ENCODE peak calls at places on chromosomes 4 and X, in four cellular contexts. Q is heart left ventricle, G is prostate gland, V is heart right ventricle. C is an unnamed sample.

GRCh38 chr4:8746523-8747466 is 124.8 kb downstream of the HMX1 start:
- DNase-seq in Q (no peak), G (no peak), V (no peak), C (no peak)

GRCh38 chrX:136780738-136781137 is at the start of gene ARHGEF6:
- DNase-seq in Q (no peak), G (no peak), V (no peak), C (no peak)

GRCh38 chr4:94974773-94975172 is 217.0 kb downstream of the BMPR1B start:
- DNase-seq in Q (no peak), G (no peak), V (no peak), C (no peak)

GRCh38 chrX:10134921-10135320 is 21.9 kb upstream of the CLCN4 start:
- DNase-seq in Q (no peak), G (no peak), V (no peak), C (no peak)

GRCh38 chr4:17492058-17492741 is 19.7 kb downstream of the QDPR start:
- DNase-seq in Q (no peak), G (no peak), V (no peak), C (peak; percentile 60)

GRCh38 chr4:121656269-121656641 is 40.5 kb downstream of the ANXA5 start:
- DNase-seq in Q (peak; percentile 39), G (peak; percentile 20), V (no peak), C (peak; percentile 73)

GRCh38 chrX:82973641-82974040 is 534.4 kb upstream of the POU3F4 start:
- DNase-seq in Q (no peak), G (no peak), V (no peak), C (peak; percentile 41)

GRCh38 chrX:68807818-68808217 is 21.0 kb upstream of the EFNB1 start:
- DNase-seq in Q (no peak), G (no peak), V (no peak), C (peak; percentile 1)

GRCh38 chr4:165532976-165533375 is 154.2 kb downstream of the CPE start:
- DNase-seq in Q (no peak), G (no peak), V (no peak), C (no peak)

GRCh38 chrX:103356897-103357296 is 591 bp downstream of the TCEAL9 start:
- DNase-seq in Q (peak; percentile 39), G (peak; percentile 20), V (peak; percentile 20), C (peak; percentile 55)

GRCh38 chr4:109611045-109611616 is 51.1 kb downstream of the MCUB start:
- DNase-seq in Q (no peak), G (no peak), V (no peak), C (no peak)

GRCh38 chr4:94342713-94343112 is at the start of gene HPGDS:
- DNase-seq in Q (no peak), G (no peak), V (no peak), C (no peak)

GRCh38 chr4:55175779-55176231 is 50.4 kb upstream of the KDR start:
- DNase-seq in Q (no peak), G (no peak), V (no peak), C (no peak)

GRCh38 chr4:87313756-87314155 is 8.9 kb downstream of the HSD17B13 start:
- DNase-seq in Q (no peak), G (no peak), V (no peak), C (no peak)

GRCh38 chr4:16687845-16688244 is 210.6 kb downstream of the LDB2 start:
- DNase-seq in Q (no peak), G (no peak), V (no peak), C (no peak)

GRCh38 chrX:106742193-106742592 is 15.7 kb downstream of the RNF128 start:
- DNase-seq in Q (no peak), G (no peak), V (no peak), C (no peak)

GRCh38 chr4:110306363-110306762 is 107.9 kb upstream of the ELOVL6 start:
- DNase-seq in Q (no peak), G (no peak), V (no peak), C (no peak)

GRCh38 chrX:11427082-11428033 is 134.1 kb downstream of the AMELX start:
- DNase-seq in Q (peak; percentile 54), G (peak; percentile 45), V (peak; percentile 62), C (peak; percentile 72)

GRCh38 chrX:46912098-46912672 is at the start of gene JADE3:
- DNase-seq in Q (peak; percentile 84), G (peak; percentile 66), V (peak; percentile 80), C (peak; percentile 81)

GRCh38 chrX:9730078-9730477 is 35.6 kb downstream of the GPR143 start:
- DNase-seq in Q (no peak), G (no peak), V (no peak), C (no peak)

GRCh38 chr4:118289794-118290193 is 63.0 kb downstream of the PRSS12 start:
- DNase-seq in Q (no peak), G (no peak), V (no peak), C (no peak)

GRCh38 chr4:10063544-10064300 is 42.4 kb upstream of the SLC2A9 start:
- DNase-seq in Q (peak; percentile 78), G (peak; percentile 88), V (peak; percentile 53), C (peak; percentile 91)

GRCh38 chr4:15658136-15658535 is 3.0 kb upstream of the FBXL5 start:
- DNase-seq in Q (no peak), G (no peak), V (no peak), C (no peak)

GRCh38 chr4:15655223-15656037 is at the start of gene FBXL5:
- DNase-seq in Q (peak; percentile 79), G (peak; percentile 72), V (peak; percentile 85), C (peak; percentile 79)

GRCh38 chr4:15657366-15657765 is 2.2 kb upstream of the FBXL5 start:
- DNase-seq in Q (no peak), G (no peak), V (no peak), C (no peak)

GRCh38 chr4:15656038-15656470 is 897 bp upstream of the FBXL5 start:
- DNase-seq in Q (no peak), G (no peak), V (no peak), C (no peak)

DNA sequence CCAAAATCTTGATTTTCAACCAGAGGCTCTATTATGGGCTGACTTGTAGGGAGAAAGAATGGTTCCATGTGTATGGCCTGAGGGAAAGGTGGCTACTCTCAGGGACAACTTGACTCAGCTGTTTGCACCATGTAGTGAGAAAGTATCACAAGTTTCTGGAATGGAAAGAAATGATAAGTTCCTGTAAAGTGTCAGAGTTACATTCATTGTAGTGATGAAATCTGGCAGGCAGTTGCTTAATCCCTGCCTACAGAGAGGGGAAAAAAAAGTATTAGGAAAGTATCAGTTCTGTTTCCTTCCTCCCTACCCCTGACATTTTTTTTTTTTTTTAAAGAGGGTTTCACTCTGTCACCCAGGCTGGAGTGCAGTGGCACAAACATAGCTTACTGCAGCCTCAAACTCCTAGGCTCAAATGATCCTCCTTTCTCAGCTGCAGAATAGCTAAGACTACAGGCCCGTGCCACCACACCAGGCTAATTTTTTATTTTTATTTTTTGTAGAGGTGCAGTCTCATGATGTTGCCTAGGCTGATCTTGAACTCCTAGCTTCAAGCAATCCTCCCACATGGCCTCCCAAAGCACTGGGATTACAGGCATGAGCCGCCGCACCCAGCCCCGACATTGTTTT is 4.7 kb upstream of the FBXL5 start:
- DNase-seq in Q (no peak), G (no peak), V (no peak), C (no peak)
- H3K27ac ChIP-seq in Q (no peak overlapping the region), G (no peak overlapping the region), V (peak overlapping the region; percentile 100), C (no peak overlapping the region)

DNA sequence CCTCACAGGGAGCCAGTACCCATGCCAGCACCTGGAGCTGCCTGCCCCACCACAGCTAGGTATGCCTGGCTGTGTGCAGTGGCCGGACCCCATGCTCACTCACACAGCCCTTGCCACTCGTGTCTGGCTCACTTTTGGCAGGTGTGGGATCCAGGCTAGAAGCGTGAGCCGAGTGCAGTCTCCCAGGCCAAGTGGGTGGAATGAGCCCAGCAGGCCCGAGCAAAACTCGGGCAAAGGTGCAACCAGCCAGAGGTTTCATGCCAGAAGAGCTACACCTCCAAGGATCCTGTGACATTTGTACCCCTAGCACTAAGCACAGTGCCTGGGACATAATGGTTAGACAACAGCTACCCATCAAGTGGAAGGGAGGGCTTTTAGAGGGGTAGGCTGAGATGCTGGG is 217.8 kb downstream of the NSUN7 start:
- DNase-seq in Q (no peak), G (no peak), V (no peak), C (no peak)
- H3K27ac ChIP-seq in Q (no peak overlapping the region), G (no peak overlapping the region), V (no peak overlapping the region), C (no peak overlapping the region)

GRCh38 chr4:6516281-6516680 is 43.9 kb upstream of the PPP2R2C start:
- DNase-seq in Q (no peak), G (no peak), V (no peak), C (no peak)
- H3K27ac ChIP-seq in Q (no peak overlapping the region), G (no peak overlapping the region), V (no peak overlapping the region), C (no peak overlapping the region)

DNA sequence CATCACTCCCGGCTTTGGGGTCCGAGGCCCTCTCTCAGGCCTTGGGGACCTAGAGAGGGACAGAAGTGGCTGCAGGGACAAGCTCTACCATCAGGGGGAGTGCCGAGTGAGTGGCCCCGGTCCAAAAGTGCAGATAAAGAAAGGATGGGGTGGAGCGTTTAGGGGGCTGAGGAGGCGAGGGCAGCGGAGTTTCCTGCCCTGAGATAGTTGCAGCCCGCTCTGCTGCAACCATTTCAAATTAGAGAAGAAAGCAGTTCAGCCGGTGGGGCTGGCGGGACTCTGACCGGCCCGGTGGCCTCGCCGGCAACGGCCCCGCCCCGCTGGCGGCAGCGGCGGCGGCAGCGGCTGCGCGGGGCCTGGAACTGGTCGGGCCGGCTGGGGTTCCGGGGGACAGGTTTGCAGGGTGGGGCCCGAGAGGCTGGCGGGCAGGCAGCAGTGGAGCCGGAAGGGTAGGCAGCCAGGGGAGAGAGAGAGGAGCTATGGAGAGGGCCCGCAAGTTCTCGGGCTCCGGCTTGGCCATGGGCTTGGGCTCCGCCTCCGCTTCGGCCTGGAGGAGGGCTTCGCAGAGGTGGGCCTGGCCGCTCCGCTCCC is 7.6 kb downstream of the DLG3 start:
- DNase-seq in Q (peak; percentile 48), G (peak; percentile 52), V (peak; percentile 57), C (peak; percentile 55)
- H3K27ac ChIP-seq in Q (peak overlapping the region; percentile 36), G (peak overlapping the region; percentile 77), V (peak overlapping the region; percentile 47), C (peak overlapping the region; percentile 21)

DNA sequence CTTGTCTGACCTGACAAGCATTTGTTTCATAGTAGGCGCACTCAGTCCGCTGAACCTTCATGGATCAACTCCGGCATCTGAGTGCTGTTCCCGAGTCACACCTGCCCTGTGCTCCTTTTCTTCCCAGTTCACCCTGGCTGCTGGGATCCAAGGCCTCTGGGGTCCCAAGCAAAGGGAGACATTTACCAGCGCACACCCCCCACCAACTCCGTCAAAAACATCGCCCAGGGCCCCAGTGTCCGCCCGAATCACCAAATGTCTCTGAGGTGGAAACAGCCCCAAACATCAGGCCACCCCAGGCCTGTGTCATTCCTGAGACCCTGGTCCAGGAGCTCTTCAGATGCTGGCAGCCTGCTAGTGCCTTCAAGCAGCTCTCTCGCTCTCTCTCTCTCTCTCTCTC is 5.1 kb downstream of the BLOC1S4 start:
- DNase-seq in Q (no peak), G (no peak), V (no peak), C (no peak)
- H3K27ac ChIP-seq in Q (no peak overlapping the region), G (no peak overlapping the region), V (no peak overlapping the region), C (no peak overlapping the region)

GRCh38 chr4:1783011-1783410 is 10.1 kb upstream of the FGFR3 start:
- DNase-seq in Q (no peak), G (no peak), V (no peak), C (no peak)
- H3K27ac ChIP-seq in Q (no peak overlapping the region), G (no peak overlapping the region), V (no peak overlapping the region), C (no peak overlapping the region)